ENCODE peak calls at places on chromosomes 7 and 10, in six cellular contexts. K, A, S, D, W and R are unnamed samples.

GRCh38 chr10:63671317-63671937 is 150.2 kb downstream of the REEP3 start:
- DNase-seq in K (no peak), A (no peak), S (no peak), D (no peak), W (peak; percentile 68), R (no peak)

GRCh38 chr10:69644658-69645295 is 14.7 kb downstream of the FAM241B start:
- DNase-seq in K (no peak), A (peak; percentile 40), S (peak; percentile 33), D (peak; percentile 94), W (peak; percentile 90), R (no peak)

GRCh38 chr7:108097703-108098102 is 32.5 kb downstream of the LAMB4 start:
- DNase-seq in K (no peak), A (no peak), S (no peak), D (peak; percentile 30), W (no peak), R (no peak)

GRCh38 chr7:4849390-4849789 is 12.4 kb downstream of the PAPOLB start:
- DNase-seq in K (peak; percentile 15), A (no peak), S (no peak), D (peak; percentile 73), W (no peak), R (peak; percentile 8)

GRCh38 chr7:65438593-65438992 is 64.9 kb downstream of the ZNF92 start:
- DNase-seq in K (no peak), A (peak; percentile 23), S (no peak), D (no peak), W (peak; percentile 68), R (no peak)

GRCh38 chr7:66657798-66658197 is 29.1 kb downstream of the KCTD7 start:
- DNase-seq in K (no peak), A (no peak), S (no peak), D (no peak), W (no peak), R (no peak)

GRCh38 chr10:11511325-11511724 is 100.1 kb downstream of the USP6NL start:
- DNase-seq in K (no peak), A (no peak), S (no peak), D (no peak), W (no peak), R (no peak)

GRCh38 chr10:79560160-79560709 is at the start of gene SFTPA2:
- DNase-seq in K (no peak), A (no peak), S (no peak), D (no peak), W (no peak), R (no peak)

GRCh38 chr10:31929986-31930675 is 1.5 kb upstream of the ARHGAP12 start:
- DNase-seq in K (peak; percentile 41), A (no peak), S (no peak), D (no peak), W (peak; percentile 16), R (peak; percentile 64)

GRCh38 chr7:19118896-19119301 is 1.5 kb upstream of the TWIST1 start:
- DNase-seq in K (no peak), A (peak; percentile 13), S (no peak), D (peak; percentile 70), W (no peak), R (no peak)

GRCh38 chr10:61899997-61900828 is 1.3 kb upstream of the ARID5B start:
- DNase-seq in K (peak; percentile 62), A (peak; percentile 45), S (peak; percentile 54), D (peak; percentile 54), W (peak; percentile 60), R (peak; percentile 58)

GRCh38 chr10:115417585-115418265 is 324.6 kb downstream of the ATRNL1 start:
- DNase-seq in K (no peak), A (no peak), S (no peak), D (peak; percentile 46), W (peak; percentile 5), R (no peak)

GRCh38 chr7:129010075-129010474 is 44.8 kb downstream of the TNPO3 start:
- DNase-seq in K (no peak), A (no peak), S (no peak), D (no peak), W (no peak), R (no peak)

GRCh38 chr7:5594616-5595544 is 171.2 kb upstream of the TNRC18 start:
- DNase-seq in K (no peak), A (peak; percentile 66), S (no peak), D (peak; percentile 92), W (peak; percentile 73), R (no peak)